ENCODE peak calls at places on chromosomes 5 and 9, in six cellular contexts. B is astrocyte of the spinal cord, Q is WERI-Rb-1, U is AG10803, N is A549, Y is stomach. F is an unnamed sample.

GRCh38 chr5:143234162-143234842 is 169.2 kb downstream of the NR3C1 start:
- DNase-seq in B (no peak), Y (no peak), Q (no peak), U (no peak), N (no peak), F (no peak)

GRCh38 chr5:1819458-1819857 is 18.3 kb downstream of the NDUFS6 start:
- DNase-seq in N (no peak), Y (no peak), Q (no peak), B (no peak), U (no peak), F (no peak)

GRCh38 chr5:55896238-55896637 is 45.1 kb downstream of the IL31RA start:
- DNase-seq in N (no peak), Q (no peak), Y (no peak), U (no peak), B (no peak), F (no peak)

GRCh38 chr9:121743441-121744001 is 92.1 kb downstream of the DAB2IP start:
- DNase-seq in B (peak), N (peak), Y (peak), U (peak), Q (peak), F (peak)

GRCh38 chr5:82641362-82641988 is 363.3 kb upstream of the RPS23 start:
- DNase-seq in N (peak), Q (peak), B (peak), U (peak), Y (peak), F (peak)

GRCh38 chr9:93002700-93003099 is 55.4 kb downstream of the FGD3 start:
- DNase-seq in U (no peak), N (no peak), Q (no peak), B (no peak), Y (no peak), F (no peak)

GRCh38 chr5:26942481-26942880 is 95.9 kb downstream of the CDH9 start:
- DNase-seq in N (no peak), Q (no peak), B (peak), Y (no peak), U (no peak), F (peak)

GRCh38 chr9:121107041-121107440 is 32.3 kb downstream of the CNTRL start:
- DNase-seq in N (peak), Q (no peak), Y (no peak), B (no peak), U (no peak), F (no peak)

GRCh38 chr5:93305984-93306383 is 275.0 kb downstream of the NR2F1-AS1 start:
- DNase-seq in N (no peak), Q (no peak), Y (no peak), U (no peak), B (no peak), F (no peak)

GRCh38 chr9:136024696-136025316 is 63.6 kb upstream of the UBAC1 start:
- DNase-seq in U (no peak), Q (no peak), Y (no peak), N (no peak), B (no peak), F (no peak)

GRCh38 chr5:122156724-122157325 is 27.5 kb downstream of the ZNF474 start:
- DNase-seq in N (no peak), B (peak), Y (no peak), Q (peak), U (peak), F (peak)

GRCh38 chr9:69376651-69377050 is 51.6 kb downstream of the ENTREP1 start:
- DNase-seq in B (peak), N (no peak), Y (peak), U (peak), Q (no peak), F (peak)

GRCh38 chr5:140631831-140632365 is 1.1 kb downstream of the CD14 start:
- DNase-seq in U (no peak), B (no peak), Q (peak), Y (no peak), N (no peak), F (no peak)

GRCh38 chr9:133148351-133149129 is 15.2 kb downstream of the GBGT1 start:
- DNase-seq in Q (peak), B (peak), N (peak), Y (peak), U (peak), F (no peak)

GRCh38 chr5:141848771-141849370 is 29.3 kb downstream of the PCDH1 start:
- DNase-seq in Q (peak), U (peak), N (peak), Y (peak), B (peak), F (no peak)

GRCh38 chr5:55175781-55176175 is 2.8 kb upstream of the CDC20B start:
- DNase-seq in Y (no peak), N (no peak), B (no peak), Q (no peak), U (no peak), F (no peak)

GRCh38 chr9:88658311-88658822 is 123.4 kb downstream of the NXNL2 start:
- DNase-seq in Y (no peak), N (no peak), B (peak), U (peak), Q (no peak), F (no peak)

GRCh38 chr5:91038180-91038808 is 344.8 kb downstream of the ARRDC3 start:
- DNase-seq in Y (no peak), N (no peak), B (no peak), U (peak), Q (no peak), F (no peak)

GRCh38 chr9:2691212-2691611 is 26.1 kb upstream of the KCNV2 start:
- DNase-seq in B (no peak), Q (no peak), U (no peak), Y (no peak), N (no peak), F (no peak)

GRCh38 chr5:176590035-176590729 is 19.8 kb downstream of the GPRIN1 start:
- DNase-seq in U (no peak), B (no peak), Q (no peak), Y (no peak), N (no peak), F (no peak)

GRCh38 chr5:126673477-126673876 is 72.7 kb downstream of the PHAX start:
- DNase-seq in Y (no peak), Q (no peak), U (no peak), B (no peak), N (no peak), F (no peak)
- H3K4me3 ChIP-seq in Y (no peak), Q (no peak), U (no peak), B (no peak), N (no peak), F (no peak)

GRCh38 chr9:19371942-19372341 is 8.1 kb downstream of the RPS6 start:
- DNase-seq in B (no peak), U (no peak), Q (no peak), N (no peak), Y (no peak), F (no peak)
- TF ChIP-seq CTCF in B (no peak), U (peak), Q (no peak), N (no peak), Y (no peak), F (no peak)

DNA sequence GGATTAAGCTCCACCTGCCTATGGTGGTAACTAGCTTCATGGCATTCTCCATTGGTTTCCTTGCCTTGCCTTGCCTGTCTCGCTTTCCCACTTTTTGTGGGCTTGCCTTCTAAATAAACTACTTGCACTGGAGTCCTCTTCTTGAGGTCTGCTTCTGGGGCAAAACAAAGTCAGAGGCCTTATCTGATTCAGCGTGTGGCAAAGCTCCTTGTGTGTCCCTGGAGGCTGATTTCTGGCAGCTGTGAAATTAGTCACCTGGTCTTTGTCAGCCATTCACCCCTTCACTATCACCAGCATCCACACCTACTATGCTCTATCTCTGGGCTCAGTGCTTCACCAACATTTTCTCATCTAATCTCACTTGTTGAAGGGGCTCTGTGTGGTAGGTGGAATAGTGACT is 176.2 kb downstream of the SEC61B start:
- DNase-seq in B (no peak), Y (no peak), U (no peak), N (no peak), Q (no peak), F (no peak)
- H3K4me3 ChIP-seq in B (no peak), Y (no peak), U (no peak), N (no peak), Q (no peak), F (no peak)

DNA sequence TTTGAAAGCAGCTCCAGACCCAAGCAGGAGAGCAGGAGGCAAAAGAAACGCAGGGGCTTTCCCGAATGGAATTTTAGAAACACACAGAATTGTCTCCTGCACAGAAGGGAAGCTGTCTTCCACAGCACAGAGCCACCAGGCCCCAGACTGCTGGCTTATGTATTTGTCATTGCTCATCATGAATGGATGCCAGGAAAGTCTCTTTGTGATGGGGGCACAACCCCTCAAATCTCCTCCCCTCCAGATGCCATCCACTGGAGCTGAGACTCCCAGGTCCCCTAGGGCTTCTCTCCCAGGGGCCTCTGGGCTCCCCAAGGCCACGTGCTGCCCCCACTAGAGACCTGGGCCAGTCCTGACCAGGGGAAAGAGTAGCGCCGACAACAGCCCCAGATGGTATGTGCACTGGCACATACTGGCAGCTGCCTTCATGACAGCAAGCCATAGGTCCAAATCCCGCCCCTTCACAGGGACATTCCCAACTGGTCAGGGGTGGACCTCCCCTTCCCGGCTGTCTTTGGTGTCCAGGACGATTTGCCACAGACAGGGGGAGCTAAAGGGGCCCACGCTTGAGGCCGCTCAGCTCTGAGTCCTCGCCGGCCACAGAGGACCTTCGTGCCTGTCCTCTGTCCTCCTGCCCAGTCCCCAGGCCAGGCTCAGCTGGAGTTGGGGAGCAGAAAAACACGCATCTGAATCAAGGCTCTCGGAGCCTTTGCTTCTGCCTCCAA is 127.8 kb downstream of the KCNIP1 start:
- DNase-seq in N (peak), B (no peak), Q (peak), U (peak), Y (no peak), F (no peak)
- TF ChIP-seq CTCF in N (no peak), B (peak), Q (peak), U (peak), Y (no peak), F (peak)

DNA sequence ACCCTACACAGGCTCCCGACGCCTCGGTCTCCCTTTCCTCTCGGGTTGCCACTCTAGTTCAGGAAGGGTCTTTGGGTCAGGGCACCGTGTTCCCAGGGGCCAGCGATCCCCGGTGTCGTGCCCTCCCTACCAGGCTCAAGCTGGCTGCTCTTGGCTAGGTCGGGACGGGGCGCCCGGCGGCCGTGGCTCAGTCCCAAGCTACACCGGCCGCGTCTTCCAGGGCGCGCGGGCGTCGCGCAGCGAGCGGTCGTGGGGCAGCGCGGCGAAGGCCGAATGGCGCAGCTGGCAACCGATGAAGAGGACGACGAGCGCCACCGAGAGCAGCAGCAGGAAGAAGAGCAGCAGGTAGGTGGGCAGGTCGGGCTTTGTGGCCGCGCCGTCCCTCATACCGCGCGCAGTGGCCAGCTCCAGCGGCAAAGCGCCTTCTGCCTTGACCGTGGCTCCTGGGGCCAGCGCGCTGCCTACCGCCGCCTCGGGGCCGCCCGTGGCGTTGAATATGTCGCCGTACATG is 892 bp downstream of the SMIM32 start:
- DNase-seq in Q (peak), N (no peak), Y (no peak), U (peak), B (no peak), F (no peak)
- H3K4me3 ChIP-seq in Q (peak), N (no peak), Y (peak), U (peak), B (no peak), F (peak)

DNA sequence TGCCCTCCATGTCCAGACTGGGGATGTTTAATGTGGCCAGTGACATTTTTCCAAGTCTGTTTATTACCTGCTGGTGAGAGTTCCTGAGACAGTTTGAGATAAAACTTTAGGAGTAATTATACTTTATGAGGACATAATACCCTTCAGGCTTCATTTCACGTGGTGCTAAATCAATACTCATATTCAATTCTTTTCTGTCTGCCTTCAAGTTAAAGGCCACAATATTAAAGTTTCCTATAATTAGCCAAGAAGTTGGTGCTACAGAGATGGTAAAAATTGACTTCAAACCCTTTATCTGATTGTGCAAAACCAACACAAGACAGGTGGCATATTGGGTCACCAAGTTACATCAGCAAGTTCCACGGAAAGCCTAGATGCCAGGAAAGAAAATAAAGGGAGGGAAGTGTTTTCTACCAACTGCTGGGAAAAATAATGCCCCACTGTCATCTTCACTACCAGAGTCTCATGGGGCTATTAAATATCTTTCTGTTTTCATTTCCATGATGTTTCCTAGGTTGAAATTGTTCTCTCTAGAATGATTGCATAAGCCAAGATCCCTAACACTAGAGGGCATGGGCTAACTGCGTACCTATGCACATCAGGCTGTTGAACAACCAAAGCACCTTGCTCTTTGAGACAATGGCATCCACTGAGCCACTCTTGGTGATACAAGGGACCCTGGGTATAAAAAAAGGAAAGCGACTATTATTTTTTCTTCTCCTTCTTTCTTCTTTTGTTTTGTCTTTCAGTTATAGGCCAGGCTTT is 68.7 kb downstream of the INSYN2B start:
- DNase-seq in Q (no peak), U (no peak), B (no peak), N (no peak), Y (no peak), F (no peak)
- TF ChIP-seq CTCF in Q (no peak), U (no peak), B (no peak), N (peak), Y (no peak), F (no peak)